ENCODE peak calls at places on chromosomes 1 and 21, in five cellular contexts. X is WTC11, C is GM12878, I is HepG2, R is K562. B is an unnamed sample.
A peak's percentile ranks its signal among the peaks of the same experiment; 100 is the strongest.

GRCh38 chr1:29245261-29245660 is 8.9 kb downstream of the PTPRU start:
- DNase-seq in R (no peak), X (no peak), I (no peak), C (no peak), B (no peak)

GRCh38 chr1:218369688-218370511 is 24.8 kb downstream of the TGFB2 start:
- DNase-seq in I (no peak), C (no peak), X (no peak), R (no peak), B (no peak)

GRCh38 chr1:91889717-91890459 is 3.9 kb upstream of the TGFBR3 start:
- DNase-seq in X (no peak), C (no peak), R (no peak), I (peak; percentile 32), B (peak; percentile 66)

GRCh38 chr1:56376188-56376984 is 203.0 kb downstream of the PLPP3 start:
- DNase-seq in X (peak; percentile 32), C (no peak), I (no peak), R (no peak), B (no peak)

GRCh38 chr1:243844186-243844585 is 5.9 kb downstream of the AKT3 start:
- DNase-seq in I (no peak), X (no peak), R (no peak), C (no peak), B (no peak)

GRCh38 chr1:112696578-112697320 is 10.2 kb downstream of the RHOC start:
- DNase-seq in X (no peak), I (no peak), C (no peak), R (peak; percentile 69), B (no peak)

GRCh38 chr1:214902636-214903320 is 179.8 kb upstream of the KCNK2 start:
- DNase-seq in I (no peak), C (no peak), R (no peak), X (no peak), B (no peak)

GRCh38 chr1:62735491-62736171 is 47.4 kb upstream of the DOCK7 start:
- DNase-seq in C (no peak), R (no peak), I (no peak), X (no peak), B (no peak)

GRCh38 chr1:222792744-222793143 is 22.1 kb upstream of the DISP1 start:
- DNase-seq in R (peak; percentile 16), I (no peak), C (no peak), X (no peak), B (peak; percentile 19)

GRCh38 chr1:182762536-182762935 is 27.0 kb upstream of the NPL start:
- DNase-seq in R (no peak), C (no peak), I (no peak), X (no peak), B (no peak)

GRCh38 chr1:28246427-28246832 is 10.5 kb downstream of the ATP5IF1 start:
- DNase-seq in C (peak; percentile 67), X (no peak), I (peak; percentile 78), R (no peak), B (no peak)

GRCh38 chr1:227947678-227948492 is at the start of gene WNT9A:
- DNase-seq in I (no peak), C (no peak), X (peak; percentile 64), R (peak; percentile 80), B (peak; percentile 47)

GRCh38 chr1:222654849-222655248 is 37.0 kb downstream of the MIA3 start:
- DNase-seq in R (no peak), X (no peak), I (no peak), C (peak; percentile 72), B (no peak)

GRCh38 chr1:213268221-213268620 is 217.2 kb downstream of the RPS6KC1 start:
- DNase-seq in I (no peak), C (no peak), R (no peak), X (no peak), B (no peak)

GRCh38 chr1:229570891-229571516 is 12.5 kb upstream of the ABCB10 start:
- DNase-seq in X (no peak), C (no peak), R (no peak), I (no peak), B (no peak)

DNA sequence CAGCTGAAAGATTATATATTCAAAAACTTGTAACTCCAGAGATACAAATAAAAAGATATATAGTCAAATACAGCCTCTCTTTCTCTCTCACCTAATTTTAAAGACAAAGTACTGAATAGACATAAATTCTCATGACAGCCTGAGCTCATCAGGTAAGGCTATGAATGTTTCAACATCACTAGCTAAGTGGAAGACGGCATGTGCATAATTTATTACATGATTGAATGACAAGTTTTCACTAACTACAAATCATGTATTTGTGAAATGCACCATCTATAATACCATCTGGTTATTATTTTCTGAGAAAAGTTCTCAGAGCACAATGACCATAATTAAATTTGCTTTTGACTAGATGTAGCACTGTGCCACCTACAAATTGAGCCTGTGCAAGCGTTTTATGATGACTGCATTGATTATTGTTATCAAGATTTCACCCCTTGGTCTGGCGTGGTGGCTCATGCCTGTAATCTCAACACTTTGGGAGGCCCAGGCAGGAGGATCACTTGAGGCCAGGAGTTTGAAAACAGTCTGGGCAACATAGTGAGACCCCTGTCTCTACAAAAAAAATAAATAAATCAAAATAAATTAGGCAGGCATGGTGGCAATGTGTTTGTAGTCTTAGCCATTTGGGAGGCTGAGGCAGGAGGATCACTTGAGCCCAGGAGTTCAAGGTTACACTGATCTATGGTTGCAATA is 128.2 kb downstream of the APP start:
- DNase-seq in X (no peak), R (no peak), C (no peak), I (no peak), B (no peak)
- TF ChIP-seq ESRRA in X (no peak), R (no peak), C (no peak), I (no peak), B (no peak)

GRCh38 chr1:179825201-179825600 is 52.4 kb downstream of the TOR1AIP2 start:
- DNase-seq in X (no peak), R (no peak), C (no peak), I (no peak), B (no peak)

GRCh38 chr1:179825798-179826460 is 51.7 kb downstream of the TOR1AIP2 start:
- DNase-seq in I (no peak), X (no peak), C (no peak), R (no peak), B (no peak)

GRCh38 chr1:179822107-179822506 is 55.5 kb downstream of the TOR1AIP2 start:
- DNase-seq in X (no peak), R (no peak), C (no peak), I (no peak), B (no peak)

GRCh38 chr1:179823693-179824092 is 53.9 kb downstream of the TOR1AIP2 start:
- DNase-seq in I (no peak), C (no peak), R (no peak), X (no peak), B (no peak)

DNA sequence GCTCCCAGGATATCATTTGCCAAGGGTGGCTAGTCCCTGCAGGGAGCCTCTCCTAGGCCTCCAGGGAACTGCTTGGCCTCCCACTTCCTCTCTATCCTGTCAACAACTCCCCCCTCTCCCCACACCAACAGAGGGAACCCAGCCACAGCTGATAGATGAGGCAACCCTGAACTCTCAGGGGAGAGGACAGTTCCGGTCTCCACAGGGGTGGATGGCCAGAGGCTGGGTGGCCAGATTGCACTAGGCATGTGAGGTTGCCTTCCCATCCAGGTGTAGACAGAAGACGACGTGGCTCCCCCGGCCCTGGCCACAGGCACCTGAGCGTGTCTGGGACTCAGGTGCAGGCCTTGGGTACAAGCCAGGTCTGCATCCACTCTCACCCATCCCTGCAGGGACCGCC is 53.3 kb downstream of the TOR1AIP2 start:
- DNase-seq in C (no peak), I (no peak), R (no peak), X (no peak), B (no peak)
- TF ChIP-seq ESRRA in C (no peak), I (no peak), R (no peak), X (no peak), B (no peak)

GRCh38 chr1:114131526-114132220 is 22.0 kb downstream of the SYT6 start:
- DNase-seq in X (no peak), R (no peak), C (no peak), I (no peak), B (no peak)

GRCh38 chr1:114126696-114127095 is 27.0 kb downstream of the SYT6 start:
- DNase-seq in X (no peak), C (peak; percentile 31), R (no peak), I (no peak), B (no peak)

GRCh38 chr1:114130846-114131525 is 22.7 kb downstream of the SYT6 start:
- DNase-seq in X (no peak), I (no peak), C (peak; percentile 11), R (no peak), B (no peak)

GRCh38 chr1:114130213-114130612 is 23.5 kb downstream of the SYT6 start:
- DNase-seq in C (no peak), I (no peak), R (no peak), X (no peak), B (no peak)

DNA sequence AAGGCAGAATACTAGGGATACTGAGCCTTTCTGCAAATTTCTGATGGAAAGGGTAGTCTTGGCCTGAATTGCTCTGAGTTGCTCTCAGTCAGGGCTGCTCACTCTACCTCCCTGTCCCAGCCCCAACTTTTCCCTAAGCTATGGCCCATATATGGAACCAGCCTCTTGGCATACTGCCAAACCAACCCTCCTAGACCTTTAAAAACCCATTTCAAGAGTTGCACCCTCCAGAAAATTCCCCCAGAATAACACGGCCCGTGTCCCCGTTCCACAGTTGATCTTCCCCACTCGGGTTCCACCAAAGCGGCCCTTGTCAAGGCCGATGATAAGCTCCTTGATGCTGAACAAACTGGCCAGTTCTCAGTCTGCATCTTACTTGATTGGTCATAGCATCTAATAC is 25.4 kb downstream of the SYT6 start:
- DNase-seq in R (no peak), C (no peak), X (no peak), I (no peak), B (no peak)
- TF ChIP-seq ESRRA in R (no peak), C (no peak), X (no peak), I (no peak), B (no peak)

GRCh38 chr1:30469426-30469825 is 254.0 kb downstream of the MATN1 start:
- DNase-seq in I (no peak), C (no peak), R (no peak), X (no peak), B (no peak)

GRCh38 chr1:30473920-30474817 is 249.2 kb downstream of the MATN1 start:
- DNase-seq in X (no peak), C (no peak), I (no peak), R (no peak), B (no peak)

GRCh38 chr1:30472526-30472925 is 250.9 kb downstream of the MATN1 start:
- DNase-seq in C (no peak), X (no peak), R (no peak), I (no peak), B (no peak)

GRCh38 chr1:30472009-30472408 is 251.4 kb downstream of the MATN1 start:
- DNase-seq in R (no peak), X (no peak), I (no peak), C (no peak), B (no peak)

DNA sequence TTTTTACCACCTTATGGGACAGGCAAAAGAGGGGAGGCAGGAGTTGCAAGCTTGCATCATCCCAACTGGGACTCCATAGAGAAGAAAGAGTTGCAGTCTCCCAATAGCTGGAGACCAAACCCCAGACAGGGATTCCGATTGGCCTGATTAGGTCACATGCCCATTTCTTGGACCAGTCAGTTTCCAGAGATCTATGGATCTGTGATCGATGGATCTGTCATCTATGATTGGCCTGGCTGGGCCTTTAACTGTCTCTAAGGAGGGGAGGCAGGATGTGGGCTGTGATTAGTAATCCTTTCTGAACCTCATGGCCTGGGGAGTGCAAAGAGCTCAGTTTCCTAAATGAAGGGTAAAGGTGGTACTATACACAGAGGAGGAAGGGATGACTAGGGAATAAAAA is 252.1 kb downstream of the MATN1 start:
- DNase-seq in R (no peak), I (no peak), C (no peak), X (no peak), B (no peak)
- TF ChIP-seq ESRRA in R (no peak), I (no peak), C (no peak), X (no peak), B (no peak)

B was measured in A549.